ENCODE peak calls at places on chromosomes 4 and X, in eight cellular contexts. Y is kidney; Q is psoas muscle; X is ascending aorta; S is PC-9; K is GM23248; W is left lung; O is CD4-positive, CD25-positive, alpha-beta regulatory T cell. R is an unnamed sample. For H3K4me1, the result is how much of the 10 kb centered on the place peaks cover.

GRCh38 chr4:3310301-3311094 is 17.7 kb downstream of the RGS12 start:
- DNase-seq in X (no peak), Y (peak), S (no peak), K (no peak), W (peak), Q (no peak), O (no peak), R (no peak)

GRCh38 chr4:27484216-27484615 is 623.6 kb downstream of the STIM2 start:
- DNase-seq in O (no peak), Y (no peak), S (no peak), Q (no peak), X (no peak), W (no peak), K (no peak), R (no peak)

GRCh38 chr4:165540206-165540865 is 161.5 kb downstream of the CPE start:
- DNase-seq in S (no peak), Q (no peak), X (no peak), K (no peak), Y (no peak), W (no peak), O (peak), R (no peak)

GRCh38 chr4:185933078-185933581 is 121.1 kb upstream of the SORBS2 start:
- DNase-seq in W (no peak), Q (no peak), K (peak), S (no peak), Y (no peak), X (no peak), O (no peak), R (no peak)

GRCh38 chrX:151984328-151984727 is 9.9 kb upstream of the GABRE start:
- DNase-seq in X (no peak), S (peak), K (peak), O (no peak), Q (no peak), W (no peak), Y (no peak), R (no peak)

GRCh38 chrX:23228950-23229448 is 105.7 kb upstream of the PTCHD1 start:
- DNase-seq in X (no peak), W (no peak), O (no peak), S (no peak), Q (no peak), Y (no peak), K (no peak), R (no peak)

GRCh38 chr4:156536661-156537060 is 434.9 kb downstream of the PDGFC start:
- DNase-seq in O (no peak), K (peak), X (no peak), Y (no peak), Q (no peak), W (no peak), S (peak), R (no peak)

GRCh38 chr4:1344696-1345095 is 2.3 kb upstream of the UVSSA start:
- DNase-seq in W (peak), O (no peak), K (peak), Q (no peak), Y (peak), S (peak), X (no peak), R (no peak)

GRCh38 chrX:119605739-119606507 is at the start of gene NKRF:
- DNase-seq in X (peak), Y (peak), S (peak), K (peak), W (peak), O (peak), Q (peak), R (peak)

GRCh38 chr4:163895369-163896005 is 401.0 kb downstream of the TMA16 start:
- DNase-seq in O (no peak), Q (no peak), X (no peak), S (no peak), K (no peak), W (no peak), Y (no peak), R (no peak)

GRCh38 chr4:41192136-41192535 is 22.2 kb downstream of the APBB2 start:
- DNase-seq in W (no peak), Y (no peak), K (peak), O (no peak), Q (no peak), S (no peak), X (no peak), R (no peak)

GRCh38 chr4:61723492-61723891 is 523.4 kb downstream of the ADGRL3 start:
- DNase-seq in Q (no peak), K (no peak), Y (no peak), W (no peak), S (no peak), X (no peak), O (no peak), R (no peak)

GRCh38 chr4:21605006-21605405 is 343.6 kb downstream of the KCNIP4 start:
- DNase-seq in Q (no peak), S (no peak), K (no peak), O (no peak), Y (no peak), X (no peak), W (no peak), R (no peak)

GRCh38 chrX:55111578-55112254 is 22.9 kb downstream of the PAGE2 start:
- DNase-seq in K (no peak), X (no peak), Y (no peak), S (no peak), Q (no peak), O (no peak), W (no peak), R (no peak)

GRCh38 chr4:99968330-99968729 is 18.3 kb upstream of the H2AZ1 start:
- DNase-seq in S (peak), W (no peak), X (no peak), Y (no peak), O (no peak), Q (no peak), K (peak), R (no peak)

GRCh38 chr4:182683666-182684065 is 233.5 kb downstream of the DCTD start:
- DNase-seq in O (no peak), W (no peak), Y (no peak), Q (no peak), K (no peak), S (no peak), X (no peak), R (no peak)

GRCh38 chr4:102632236-102632635 is 128.5 kb downstream of the MANBA start:
- DNase-seq in K (no peak), W (no peak), O (no peak), Y (no peak), S (no peak), X (no peak), Q (no peak), R (no peak)

GRCh38 chr4:114187592-114187991 is 208.1 kb upstream of the ARSJ start:
- DNase-seq in Y (no peak), O (no peak), W (no peak), S (no peak), Q (no peak), X (no peak), K (no peak), R (no peak)

GRCh38 chr4:146916479-146917076 is 29.1 kb downstream of the TTC29 start:
- DNase-seq in O (peak), W (no peak), S (no peak), X (no peak), K (peak), Y (no peak), Q (no peak), R (peak)

GRCh38 chrX:56764975-56765791 is 36.1 kb downstream of the NBDY start:
- DNase-seq in K (no peak), O (peak), Q (peak), X (no peak), S (no peak), Y (peak), W (no peak), R (no peak)

GRCh38 chr4:2402053-2402452 is 16.4 kb downstream of the ZFYVE28 start:
- DNase-seq in K (peak), W (peak), Y (peak), S (no peak), O (peak), X (no peak), Q (peak), R (peak)

GRCh38 chr4:792729-793108 is 33.2 kb downstream of the CPLX1 start:
- DNase-seq in W (peak), K (no peak), Q (no peak), S (no peak), O (peak), Y (no peak), X (no peak), R (no peak)

GRCh38 chr4:54228064-54228527 is 997 bp upstream of the PDGFRA start:
- DNase-seq in W (peak), Y (peak), X (no peak), S (no peak), Q (peak), O (peak), K (peak), R (peak)

GRCh38 chr4:25076625-25077413 is 46.1 kb upstream of the LGI2 start:
- DNase-seq in Q (no peak), S (no peak), K (no peak), Y (no peak), W (no peak), X (no peak), O (no peak), R (no peak)

GRCh38 chr4:25080571-25080970 is 49.8 kb upstream of the LGI2 start:
- DNase-seq in K (no peak), Q (no peak), W (no peak), S (no peak), X (no peak), Y (no peak), O (no peak), R (no peak)

GRCh38 chr4:25075129-25075528 is 44.4 kb upstream of the LGI2 start:
- DNase-seq in W (no peak), S (no peak), O (no peak), Q (no peak), Y (no peak), X (no peak), K (no peak), R (peak)

GRCh38 chr4:25078523-25078922 is 47.8 kb upstream of the LGI2 start:
- DNase-seq in Q (no peak), X (no peak), Y (no peak), O (no peak), K (no peak), W (no peak), S (no peak), R (no peak)

GRCh38 chr4:25075851-25076250 is 45.1 kb upstream of the LGI2 start:
- DNase-seq in X (no peak), O (no peak), Q (no peak), S (no peak), W (no peak), K (no peak), Y (no peak), R (peak)
- H3K4me1 ChIP-seq in X (under half), O (under half), Q (under half), S (under half), W (under half), K (under half), Y (under half), R (under half)

DNA sequence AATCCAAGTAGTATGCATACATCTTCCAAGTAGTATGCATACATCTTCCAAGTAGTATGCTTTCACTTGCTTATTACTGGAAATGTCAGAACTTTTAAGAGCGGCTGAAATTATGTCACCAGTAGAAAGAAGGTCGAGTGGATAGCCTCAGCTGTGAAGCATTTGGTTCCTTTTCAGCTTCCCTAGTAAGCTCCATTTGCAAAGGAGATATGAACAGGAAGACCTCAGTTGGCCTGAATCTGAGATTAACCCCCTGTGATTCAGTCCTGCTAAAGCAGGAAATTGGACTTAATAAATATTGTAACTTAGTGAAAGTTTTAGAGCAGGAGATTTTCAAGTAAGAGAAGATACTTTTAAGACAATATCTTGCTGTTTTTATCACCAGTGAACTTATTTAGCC is 48.1 kb downstream of the PCDH7 start:
- DNase-seq in Q (no peak), K (no peak), S (no peak), O (no peak), Y (no peak), W (no peak), X (no peak), R (no peak)
- H3K4me1 ChIP-seq in Q (under half), K (under half), S (under half), O (under half), Y (under half), W (under half), X (under half), R (under half)

GRCh38 chr4:11542952-11543351 is 114.3 kb upstream of the HS3ST1 start:
- DNase-seq in Q (no peak), O (no peak), X (no peak), S (peak), K (no peak), Y (no peak), W (no peak), R (no peak)
- H3K4me1 ChIP-seq in Q (under half), O (under half), X (under half), S (under half), K (under half), Y (under half), W (under half), R (under half)

GRCh38 chr4:139454111-139454600 is at the start of gene RAB33B:
- DNase-seq in Q (no peak), X (no peak), W (no peak), O (no peak), S (no peak), K (peak), Y (no peak), R (peak)
- H3K4me1 ChIP-seq in Q (under half), X (under half), W (under half), O (under half), S (under half), K (half or more), Y (under half), R (under half)

GRCh38 chr4:6938237-6938636 is 28.6 kb downstream of the TBC1D14 start:
- DNase-seq in Q (peak), Y (no peak), W (peak), S (no peak), X (peak), O (no peak), K (no peak), R (no peak)

GRCh38 chr4:6937748-6938147 is 28.1 kb downstream of the TBC1D14 start:
- DNase-seq in W (no peak), K (no peak), Q (peak), O (no peak), Y (no peak), X (no peak), S (no peak), R (no peak)

GRCh38 chr4:6939761-6940743 is 30.4 kb downstream of the TBC1D14 start:
- DNase-seq in K (no peak), Q (peak), X (no peak), W (no peak), S (no peak), O (no peak), Y (no peak), R (peak)

GRCh38 chr4:6937201-6937600 is 27.6 kb downstream of the TBC1D14 start:
- DNase-seq in Y (no peak), K (no peak), W (no peak), O (no peak), Q (no peak), S (no peak), X (no peak), R (no peak)

DNA sequence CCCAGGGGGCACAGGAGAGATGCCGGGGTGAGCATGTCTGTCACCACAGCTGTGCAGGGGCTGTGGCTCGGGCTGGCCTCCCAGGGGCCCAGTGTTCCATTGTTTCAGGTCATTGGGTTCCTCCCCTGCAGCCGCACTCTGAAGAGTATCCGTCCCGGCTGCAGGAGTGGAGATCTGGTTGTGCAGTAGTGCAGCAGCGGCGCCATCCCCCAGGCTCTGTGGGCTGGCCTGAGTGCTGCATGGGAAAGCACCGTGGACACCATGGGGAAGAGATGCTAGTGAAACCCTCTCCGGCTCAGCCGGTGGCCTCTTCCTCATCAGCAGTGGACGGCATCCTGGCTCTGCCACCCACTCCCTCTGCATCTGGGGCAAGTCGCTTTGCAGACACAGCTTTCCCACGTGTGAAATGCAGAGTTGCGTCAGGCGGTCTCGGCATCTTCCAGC is 29.2 kb downstream of the TBC1D14 start:
- DNase-seq in Q (peak), O (no peak), K (no peak), X (no peak), W (peak), S (no peak), Y (no peak), R (no peak)
- H3K4me1 ChIP-seq in Q (under half), O (half or more), K (under half), X (under half), W (under half), S (under half), Y (under half), R (under half)

GRCh38 chr4:140116442-140117104 is 37.4 kb downstream of the MAML3 start:
- DNase-seq in Q (no peak), Y (no peak), K (peak), X (no peak), O (peak), W (no peak), S (peak), R (no peak)

GRCh38 chr4:140113653-140114052 is 40.3 kb downstream of the MAML3 start:
- DNase-seq in K (no peak), W (no peak), O (no peak), S (no peak), Y (no peak), Q (no peak), X (no peak), R (no peak)

GRCh38 chr4:140118931-140119640 is 34.9 kb downstream of the MAML3 start:
- DNase-seq in S (no peak), Q (no peak), O (no peak), K (no peak), X (no peak), Y (no peak), W (no peak), R (no peak)

GRCh38 chr4:140115140-140115539 is 38.8 kb downstream of the MAML3 start:
- DNase-seq in W (no peak), Y (no peak), O (no peak), X (no peak), S (no peak), Q (no peak), K (no peak), R (no peak)

GRCh38 chr4:140117946-140118345 is 36.0 kb downstream of the MAML3 start:
- DNase-seq in Q (no peak), K (no peak), S (no peak), Y (no peak), W (no peak), X (no peak), O (no peak), R (no peak)
- H3K4me1 ChIP-seq in Q (under half), K (under half), S (under half), Y (under half), W (under half), X (under half), O (under half), R (under half)

GRCh38 chrX:118528089-118528753 is 32.6 kb downstream of the DOCK11 start:
- DNase-seq in K (no peak), W (no peak), Q (no peak), O (peak), Y (no peak), S (no peak), X (no peak), R (no peak)
- H3K4me1 ChIP-seq in K (under half), W (under half), Q (under half), O (half or more), Y (under half), S (under half), X (under half), R (under half)

R was measured in neural progenitor cell.